ENCODE peak calls at places on chromosomes 2 and 18, in four cellular contexts. One of them, this sample, is unnamed.

GRCh38 chr2:181585732-181586131 is 71.2 kb downstream of the CERKL start:
- DNase-seq in K562: no peak
- DNase-seq in GM12878: no peak
- DNase-seq in HL-60: no peak
- DNase-seq in this sample: no peak

GRCh38 chr2:59196511-59196910 is 955.4 kb upstream of the FANCL start:
- DNase-seq in GM12878: no peak
- DNase-seq in K562: no peak
- DNase-seq in HL-60: no peak
- DNase-seq in this sample: no peak

GRCh38 chr2:56229397-56230060 is 45.7 kb downstream of the CCDC85A start:
- DNase-seq in HL-60: no peak
- DNase-seq in GM12878: no peak
- DNase-seq in K562: no peak
- DNase-seq in this sample: no peak

GRCh38 chr2:6883448-6884122 is 6.0 kb downstream of the RSAD2 start:
- DNase-seq in K562: no peak
- DNase-seq in GM12878: no peak
- DNase-seq in HL-60: no peak
- DNase-seq in this sample: no peak

GRCh38 chr18:63285332-63285731 is 34.2 kb downstream of the BCL2 start:
- DNase-seq in GM12878: peak; percentile 66
- DNase-seq in K562: no peak
- DNase-seq in HL-60: no peak
- DNase-seq in this sample: no peak

GRCh38 chr2:175025233-175025632 is 20.1 kb upstream of the CHN1 start:
- DNase-seq in K562: no peak
- DNase-seq in GM12878: no peak
- DNase-seq in HL-60: no peak
- DNase-seq in this sample: no peak

GRCh38 chr2:39436592-39437521 is at the start of gene MAP4K3:
- DNase-seq in K562: peak; percentile 97
- DNase-seq in HL-60: peak; percentile 93
- DNase-seq in GM12878: peak; percentile 51
- DNase-seq in this sample: peak; percentile 65

GRCh38 chr2:111032721-111033532 is 87.8 kb upstream of the BCL2L11 start:
- DNase-seq in K562: no peak
- DNase-seq in GM12878: no peak
- DNase-seq in HL-60: no peak
- DNase-seq in this sample: no peak

GRCh38 chr2:120287183-120288015 is 34.7 kb downstream of the RALB start:
- DNase-seq in K562: no peak
- DNase-seq in HL-60: peak; percentile 58
- DNase-seq in GM12878: peak; percentile 80
- DNase-seq in this sample: peak; percentile 39

GRCh38 chr2:109318150-109318948 is 189.3 kb downstream of the SH3RF3 start:
- DNase-seq in GM12878: no peak
- DNase-seq in HL-60: no peak
- DNase-seq in K562: no peak
- DNase-seq in this sample: no peak

GRCh38 chr2:148524519-148524919 is 120.0 kb upstream of the EPC2 start:
- DNase-seq in HL-60: no peak
- DNase-seq in GM12878: no peak
- DNase-seq in K562: no peak
- DNase-seq in this sample: no peak

GRCh38 chr2:122101319-122101718 is 345.9 kb downstream of the TSN start:
- DNase-seq in HL-60: no peak
- DNase-seq in K562: no peak
- DNase-seq in GM12878: no peak
- DNase-seq in this sample: no peak

GRCh38 chr2:25119263-25119662 is 49.1 kb downstream of the POMC start:
- DNase-seq in HL-60: no peak
- DNase-seq in GM12878: no peak
- DNase-seq in K562: no peak
- DNase-seq in this sample: no peak

GRCh38 chr2:191319181-191319580 is 74.0 kb downstream of the MYO1B start:
- DNase-seq in HL-60: no peak
- DNase-seq in K562: no peak
- DNase-seq in GM12878: no peak
- DNase-seq in this sample: no peak

GRCh38 chr2:12921321-12921720 is 204.6 kb downstream of the TRIB2 start:
- DNase-seq in GM12878: no peak
- DNase-seq in HL-60: no peak
- DNase-seq in K562: no peak
- DNase-seq in this sample: no peak

GRCh38 chr18:74832381-74832780 is 234.7 kb downstream of the ZNF407 start:
- DNase-seq in K562: no peak
- DNase-seq in HL-60: no peak
- DNase-seq in GM12878: no peak
- DNase-seq in this sample: no peak

GRCh38 chr2:20264629-20265028 is 39.7 kb upstream of the SDC1 start:
- DNase-seq in K562: no peak
- DNase-seq in HL-60: no peak
- DNase-seq in GM12878: no peak
- DNase-seq in this sample: no peak

GRCh38 chr2:30178618-30179404 is 32.0 kb downstream of the YPEL5 start:
- DNase-seq in K562: peak; percentile 52
- DNase-seq in HL-60: no peak
- DNase-seq in GM12878: no peak
- DNase-seq in this sample: no peak

GRCh38 chr2:154457291-154457690 is 241.2 kb upstream of the KCNJ3 start:
- DNase-seq in GM12878: no peak
- DNase-seq in K562: no peak
- DNase-seq in HL-60: no peak
- DNase-seq in this sample: no peak

GRCh38 chr2:97728091-97728596 is 14.8 kb downstream of the ZAP70 start:
- DNase-seq in K562: no peak
- DNase-seq in HL-60: no peak
- DNase-seq in GM12878: no peak
- DNase-seq in this sample: no peak

GRCh38 chr2:150485871-150486538 is 1.5 kb downstream of the RND3 start:
- DNase-seq in K562: no peak
- DNase-seq in GM12878: no peak
- DNase-seq in HL-60: no peak
- DNase-seq in this sample: peak; percentile 14
- TF ChIP-seq POLR2AphosphoS5 in K562: no peak
- TF ChIP-seq POLR2AphosphoS5 in GM12878: no peak
- TF ChIP-seq POLR2AphosphoS5 in HL-60: no peak
- TF ChIP-seq POLR2AphosphoS5 in this sample: no peak

DNA sequence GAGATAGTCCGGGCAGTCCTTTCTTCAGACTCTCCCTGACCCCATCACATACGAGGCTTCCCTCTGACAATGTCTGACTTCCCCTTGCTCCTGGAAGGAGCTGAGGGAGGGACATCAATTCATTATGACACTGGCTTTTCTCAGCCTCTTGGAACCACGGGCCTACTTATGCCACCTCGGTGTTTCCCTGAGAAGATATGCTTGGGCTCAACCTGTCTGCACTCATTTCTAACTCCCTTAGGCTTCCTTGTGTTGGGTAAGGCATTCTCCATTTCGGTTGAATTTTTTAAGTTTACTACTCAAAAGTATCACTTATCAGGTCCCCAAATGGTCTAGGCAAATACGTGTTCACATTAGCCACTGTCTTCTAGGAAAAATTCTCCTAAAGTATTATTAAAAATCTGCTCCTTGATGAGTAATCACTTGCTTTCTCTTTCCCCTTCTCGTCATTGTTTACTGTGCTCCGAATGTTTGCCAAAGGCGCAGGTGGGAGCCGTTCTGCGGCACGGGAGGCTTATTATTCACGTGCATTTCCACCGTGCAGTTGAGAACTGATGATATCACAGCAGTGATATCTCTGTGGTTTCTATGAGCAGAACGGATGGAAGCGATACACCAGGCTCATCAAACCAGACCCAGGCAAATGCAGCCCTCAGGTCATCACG is 33.1 kb downstream of the ARL4C start:
- DNase-seq in GM12878: no peak
- DNase-seq in K562: no peak
- DNase-seq in HL-60: no peak
- DNase-seq in this sample: no peak
- TF ChIP-seq SPI1 in GM12878: no peak
- TF ChIP-seq SPI1 in K562: no peak
- TF ChIP-seq SPI1 in HL-60: no peak
- TF ChIP-seq SPI1 in this sample: no peak

GRCh38 chr18:6606411-6607085 is 123.0 kb upstream of the ARHGAP28 start:
- DNase-seq in HL-60: no peak
- DNase-seq in GM12878: no peak
- DNase-seq in K562: no peak
- DNase-seq in this sample: no peak

GRCh38 chr18:6613581-6613980 is 115.9 kb upstream of the ARHGAP28 start:
- DNase-seq in GM12878: no peak
- DNase-seq in HL-60: no peak
- DNase-seq in K562: no peak
- DNase-seq in this sample: no peak

GRCh38 chr18:6609882-6610281 is 119.6 kb upstream of the ARHGAP28 start:
- DNase-seq in GM12878: no peak
- DNase-seq in K562: no peak
- DNase-seq in HL-60: no peak
- DNase-seq in this sample: no peak

GRCh38 chr18:6607348-6607747 is 122.2 kb upstream of the ARHGAP28 start:
- DNase-seq in HL-60: no peak
- DNase-seq in K562: no peak
- DNase-seq in GM12878: no peak
- DNase-seq in this sample: no peak

DNA sequence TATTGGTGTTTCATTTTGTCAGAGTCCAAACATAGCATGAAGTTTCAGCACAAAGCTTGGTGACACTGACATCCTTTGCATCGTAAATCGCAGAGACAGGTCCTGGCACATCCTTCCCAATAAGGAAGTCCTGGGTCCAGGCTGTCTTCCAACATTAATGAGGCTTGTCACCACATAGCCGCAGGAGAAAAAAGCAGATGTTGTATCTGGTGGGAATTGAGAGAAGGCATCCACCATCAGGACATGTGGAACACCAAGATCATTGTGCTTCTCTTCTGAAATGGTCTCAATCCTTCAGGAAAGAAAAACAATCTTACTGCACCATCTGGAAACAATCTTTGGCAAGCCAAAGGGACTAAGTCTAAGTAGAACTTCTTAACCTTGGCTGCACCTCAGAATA is 119.1 kb upstream of the ARHGAP28 start:
- DNase-seq in GM12878: no peak
- DNase-seq in HL-60: no peak
- DNase-seq in K562: no peak
- DNase-seq in this sample: no peak
- TF ChIP-seq POLR2AphosphoS5 in GM12878: no peak
- TF ChIP-seq POLR2AphosphoS5 in HL-60: no peak
- TF ChIP-seq POLR2AphosphoS5 in K562: no peak
- TF ChIP-seq POLR2AphosphoS5 in this sample: no peak

GRCh38 chr2:71455011-71455740 is 1.8 kb downstream of the DYSF start:
- DNase-seq in K562: no peak
- DNase-seq in HL-60: peak; percentile 34
- DNase-seq in GM12878: no peak
- DNase-seq in this sample: no peak
- TF ChIP-seq SPI1 in K562: no peak
- TF ChIP-seq SPI1 in HL-60: peak; percentile 45
- TF ChIP-seq SPI1 in GM12878: no peak
- TF ChIP-seq SPI1 in this sample: no peak

DNA sequence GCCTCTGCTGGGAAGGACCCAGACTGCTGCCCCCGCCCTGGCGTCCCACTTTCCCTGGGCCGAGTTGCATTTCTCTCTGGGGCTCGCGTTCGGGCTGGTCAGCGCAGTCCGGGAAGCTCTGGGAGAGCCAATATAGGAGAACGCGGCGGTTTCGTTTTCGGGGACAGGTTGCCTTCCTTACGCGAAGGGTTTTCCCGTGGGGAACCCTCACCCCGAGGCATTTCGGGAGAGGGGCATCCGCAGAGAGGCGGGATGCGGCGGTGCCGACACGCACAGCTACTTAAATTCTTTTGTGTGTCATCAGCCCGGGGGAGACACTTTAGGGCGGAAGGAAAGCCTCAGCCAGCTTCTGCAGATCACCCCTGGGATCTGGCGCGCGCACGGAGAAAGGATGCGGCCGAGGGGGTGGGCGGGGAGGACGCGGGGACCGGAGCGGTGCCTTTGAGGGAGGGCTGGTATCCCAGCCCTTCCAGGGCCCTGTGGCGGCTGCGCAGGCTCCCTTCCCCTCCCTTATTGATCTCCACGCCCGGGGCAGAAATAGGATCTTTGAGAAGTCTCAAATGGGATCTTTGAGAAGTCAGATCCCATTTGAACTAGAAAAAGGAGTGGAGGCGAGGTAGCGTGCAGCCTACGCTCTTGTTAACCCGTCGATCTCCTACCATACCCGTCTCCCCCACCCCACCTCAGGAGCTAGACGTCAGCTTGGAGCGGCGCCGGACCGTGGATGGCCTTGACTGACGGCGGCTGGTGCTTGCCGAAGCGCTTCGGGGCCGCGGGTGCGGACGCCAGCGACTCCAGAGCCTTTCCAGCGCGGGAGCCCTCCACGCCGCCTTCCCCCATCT is 1.3 kb downstream of the GATA6 start:
- DNase-seq in K562: no peak
- DNase-seq in HL-60: peak; percentile 34
- DNase-seq in GM12878: no peak
- DNase-seq in this sample: no peak
- TF ChIP-seq POLR2AphosphoS5 in K562: no peak
- TF ChIP-seq POLR2AphosphoS5 in HL-60: no peak
- TF ChIP-seq POLR2AphosphoS5 in GM12878: no peak
- TF ChIP-seq POLR2AphosphoS5 in this sample: no peak

This sample was measured in GM12891.